ENCODE peak calls at places on chromosomes 12 and 14, in four cellular contexts. K is kidney, Z is H9, J is breast epithelium. L is an unnamed sample. For H3K4me1, the result is how much of the 10 kb centered on the place peaks cover.

GRCh38 chr12:26271024-26271423 is 75.7 kb downstream of the SSPN start:
- DNase-seq in J (no peak), K (no peak), Z (no peak), L (peak)

GRCh38 chr12:843609-844008 is 91.2 kb downstream of the WNK1 start:
- DNase-seq in K (no peak), J (no peak), Z (no peak), L (no peak)

GRCh38 chr12:124573839-124574786 is 6.7 kb upstream of the NCOR2 start:
- DNase-seq in K (peak), Z (no peak), J (no peak), L (no peak)

GRCh38 chr12:89060133-89060532 is 292.2 kb downstream of the DUSP6 start:
- DNase-seq in K (no peak), Z (no peak), J (no peak), L (peak)

GRCh38 chr12:57899010-57899662 is 42.2 kb upstream of the ATP23 start:
- DNase-seq in Z (no peak), J (peak), K (peak), L (no peak)

GRCh38 chr14:34498684-34499412 is 36.8 kb upstream of the SPTSSA start:
- DNase-seq in Z (peak), K (no peak), J (no peak), L (no peak)

GRCh38 chr12:85278598-85279448 is 1.2 kb upstream of the ALX1 start:
- DNase-seq in K (peak), Z (peak), J (no peak), L (no peak)

GRCh38 chr14:50363734-50364113 is 33.0 kb downstream of the CDKL1 start:
- DNase-seq in J (no peak), K (no peak), Z (no peak), L (no peak)

GRCh38 chr14:68518910-68519686 is 273.8 kb downstream of the ZFP36L1 start:
- DNase-seq in K (no peak), Z (no peak), J (no peak), L (no peak)

GRCh38 chr14:69695664-69696527 is 71.0 kb upstream of the SRSF5 start:
- DNase-seq in K (no peak), Z (no peak), J (no peak), L (no peak)

GRCh38 chr14:53509227-53509822 is 356.2 kb upstream of the DDHD1 start:
- DNase-seq in Z (peak), J (no peak), K (no peak), L (no peak)

GRCh38 chr12:65525501-65526141 is 247.1 kb downstream of the MSRB3 start:
- DNase-seq in J (no peak), Z (no peak), K (no peak), L (no peak)

GRCh38 chr14:74014299-74014698 is 4.8 kb downstream of the ENTPD5 start:
- DNase-seq in J (no peak), Z (no peak), K (no peak), L (no peak)

GRCh38 chr12:42552822-42553221 is 36.7 kb downstream of the PRICKLE1 start:
- DNase-seq in J (no peak), Z (peak), K (no peak), L (no peak)

GRCh38 chr12:118404876-118405521 is 28.6 kb downstream of the SUDS3 start:
- DNase-seq in J (no peak), Z (peak), K (no peak), L (no peak)

GRCh38 chr12:59780605-59781135 is 184.8 kb downstream of the SLC16A7 start:
- DNase-seq in K (no peak), Z (no peak), J (no peak), L (no peak)

DNA sequence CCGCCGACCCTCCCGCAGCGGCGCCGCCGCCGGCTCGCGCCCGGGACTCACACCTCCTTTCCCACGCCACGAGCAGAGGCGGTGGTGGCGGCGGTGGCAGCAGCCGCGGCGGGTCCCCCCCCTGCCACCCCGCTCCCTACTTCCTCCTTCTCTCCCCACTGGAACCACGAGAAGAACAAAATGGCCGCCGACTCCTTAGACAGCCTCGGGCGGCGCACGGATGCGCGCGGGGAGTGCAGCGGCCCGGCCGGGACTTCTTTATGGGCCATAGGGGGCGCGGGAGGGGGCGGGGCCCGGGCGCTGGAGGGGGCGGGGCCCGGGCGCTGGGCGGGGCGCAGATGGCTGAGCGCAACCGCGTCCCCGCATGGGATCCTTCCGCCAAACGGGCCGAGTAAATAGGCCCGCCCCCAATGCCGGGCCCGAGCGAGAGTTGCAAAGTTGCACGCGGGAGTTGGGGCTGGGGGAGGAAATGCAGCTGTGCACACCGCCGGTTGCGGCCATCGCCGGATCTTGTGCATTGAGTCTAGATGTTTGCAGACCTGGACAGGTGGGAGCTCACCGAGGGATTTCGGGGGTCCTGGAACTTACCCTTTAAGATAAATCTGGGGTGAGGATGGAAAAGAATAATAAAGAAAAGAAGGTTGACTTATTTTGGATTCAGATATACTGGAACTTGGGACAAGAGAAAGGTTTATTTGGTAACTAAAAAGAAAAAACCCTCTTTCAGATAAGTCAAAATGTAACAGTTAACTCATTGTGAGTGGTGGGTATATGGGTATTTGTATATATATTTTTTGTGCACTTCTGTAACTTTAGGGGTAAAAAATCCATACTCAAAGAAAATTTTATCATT is at the start of gene PPP1CC:
- DNase-seq in J (peak), K (peak), Z (peak), L (peak)
- H3K4me1 ChIP-seq in J (under half), K (under half), Z (under half), L (half or more)

DNA sequence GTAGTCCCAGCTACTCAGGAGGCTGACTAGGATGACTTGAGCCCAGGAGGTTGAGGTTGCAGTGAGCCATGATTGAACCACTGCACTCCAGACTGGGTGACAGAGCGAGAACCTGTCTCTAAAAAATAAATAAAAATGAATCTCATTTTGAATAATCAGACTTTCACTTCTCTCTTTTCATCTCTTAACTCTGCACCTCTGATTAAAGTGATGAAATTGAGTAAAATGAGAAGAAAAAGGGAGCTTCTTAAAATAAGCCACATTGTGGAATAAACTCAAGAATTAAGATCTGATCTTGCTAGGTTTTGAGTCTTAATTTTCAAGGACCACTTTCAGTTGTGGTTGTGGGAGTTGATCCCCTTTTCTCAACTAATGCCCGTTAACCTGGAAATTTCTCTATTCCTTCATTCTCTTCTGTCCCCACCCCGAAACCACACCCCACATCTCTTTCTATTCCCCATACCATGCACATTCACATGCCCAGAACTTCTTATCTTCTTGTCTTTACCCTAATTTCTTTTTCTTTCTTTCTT is 70.9 kb upstream of the ETV6 start:
- DNase-seq in Z (no peak), K (no peak), J (no peak), L (no peak)
- H3K4me1 ChIP-seq in Z (under half), K (under half), J (under half), L (half or more)

DNA sequence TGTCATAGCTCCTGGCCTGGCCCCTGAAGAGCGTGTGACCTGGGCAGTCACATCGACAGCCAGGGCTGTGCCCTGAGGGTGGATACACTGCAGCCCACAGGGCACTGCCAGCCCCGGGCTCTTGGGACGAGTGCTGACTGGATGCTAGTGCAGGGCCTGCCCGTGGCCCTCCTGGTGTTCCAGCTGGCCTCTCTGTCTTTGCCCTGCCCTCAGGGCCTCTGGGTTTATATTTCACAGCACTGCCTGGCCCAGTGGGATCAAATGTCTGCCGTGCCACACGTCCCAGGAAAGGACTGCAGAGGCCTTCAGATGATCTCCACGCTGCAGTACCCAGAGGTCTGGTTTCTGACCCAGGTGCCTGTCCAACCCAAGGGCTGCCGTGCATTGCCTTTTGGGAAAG is 10.1 kb upstream of the CCDC197 start:
- DNase-seq in J (no peak), Z (no peak), K (no peak), L (no peak)
- H3K4me1 ChIP-seq in J (under half), Z (under half), K (under half), L (under half)

DNA sequence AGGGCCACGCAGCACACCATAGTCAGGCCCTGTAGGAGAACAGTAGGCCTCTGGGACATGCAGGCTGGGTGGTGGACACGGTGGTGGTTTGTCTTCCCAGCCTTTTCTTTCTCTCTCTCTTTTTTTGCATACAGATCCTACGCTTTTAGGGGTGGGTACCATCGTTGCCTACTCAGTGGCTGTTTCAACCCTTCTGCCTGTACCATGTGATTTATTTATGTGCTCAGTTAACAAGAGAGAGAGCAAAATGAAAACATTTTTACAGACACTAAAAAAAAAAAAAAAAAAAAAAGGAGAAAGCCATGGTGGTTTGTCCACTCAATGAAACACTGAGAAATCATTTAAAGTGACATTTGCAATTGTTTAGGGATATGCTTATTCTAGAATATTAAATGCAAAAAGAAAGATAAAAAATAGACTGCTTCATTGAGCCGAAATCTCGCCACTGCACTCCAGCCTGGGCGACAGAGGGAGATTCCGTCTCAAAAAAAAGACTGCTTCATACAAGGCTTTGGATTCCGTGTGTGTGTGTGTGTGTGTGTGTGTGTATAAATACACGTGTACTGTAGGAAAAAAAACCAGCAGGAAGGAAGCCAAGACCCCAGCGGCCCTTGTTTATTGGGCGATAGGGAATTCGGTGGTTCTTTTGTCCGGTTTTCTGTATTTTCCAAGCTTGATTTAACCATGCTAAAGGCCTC is 3.3 kb upstream of the ZNF839 start:
- DNase-seq in Z (no peak), J (no peak), K (no peak), L (no peak)
- H3K4me1 ChIP-seq in Z (under half), J (under half), K (under half), L (half or more)

DNA sequence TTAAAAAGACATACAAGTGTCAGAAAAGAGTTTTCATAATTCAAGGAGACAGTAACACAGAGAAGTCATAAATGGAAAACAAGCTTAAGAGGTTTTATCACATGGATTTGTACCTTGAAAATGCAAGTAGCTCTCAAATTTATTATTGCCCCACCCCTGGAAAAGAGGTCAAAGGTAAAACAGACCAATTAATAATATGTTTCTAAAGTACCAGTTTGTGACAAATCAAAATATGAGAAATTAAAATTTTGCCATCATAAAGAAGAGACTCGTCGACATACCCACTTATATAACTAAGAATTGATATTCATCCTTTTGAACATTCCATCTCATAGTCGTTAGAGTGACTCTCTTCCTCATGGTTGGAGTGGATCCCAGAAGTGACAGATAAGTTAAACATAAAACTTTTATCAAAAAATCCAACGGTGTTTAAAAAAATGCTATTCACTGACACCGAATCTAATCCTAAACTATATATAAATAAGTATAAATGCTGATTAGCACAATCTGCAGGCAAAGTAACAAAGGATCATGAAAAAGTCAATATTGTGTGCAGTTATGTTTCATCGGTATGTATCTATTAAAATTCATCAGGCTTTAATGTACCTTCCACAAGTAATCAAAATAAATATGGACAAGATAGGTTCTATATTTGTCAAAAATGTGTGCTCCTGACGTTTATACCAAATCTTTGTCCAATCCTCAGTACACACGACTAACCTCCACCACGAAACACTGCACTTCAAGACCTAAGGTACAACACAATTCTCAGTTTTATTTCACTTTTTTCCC is 2.3 kb downstream of the CORO1C start:
- DNase-seq in J (no peak), Z (no peak), K (no peak), L (no peak)
- H3K4me1 ChIP-seq in J (under half), Z (under half), K (under half), L (half or more)

L was measured in esophagus muscularis mucosa.